ENCODE peak calls at places on chromosome 20, in six cellular contexts. N is A549, A is gastrocnemius medialis, E is Peyer's patch, R is IMR-90, H is breast epithelium. T is an unnamed sample.

GRCh38 chr20:58630063-58630462 is 21.0 kb upstream of the STX16 start:
- DNase-seq in N (peak), A (no peak), E (no peak), R (peak), H (no peak), T (no peak)

GRCh38 chr20:56554869-56555268 is 21.8 kb downstream of the FAM209B start:
- DNase-seq in N (peak), A (peak), E (no peak), R (peak), H (peak), T (no peak)

GRCh38 chr20:21103582-21104465 is 2.3 kb downstream of the LINC00237 start:
- DNase-seq in N (no peak), A (no peak), E (no peak), R (no peak), H (no peak), T (peak)

GRCh38 chr20:1757606-1758507 is 100.3 kb upstream of the SIRPG start:
- DNase-seq in N (no peak), A (no peak), E (no peak), R (no peak), H (no peak), T (no peak)

GRCh38 chr20:32004963-32005362 is 5.3 kb upstream of the CCM2L start:
- DNase-seq in N (no peak), A (no peak), E (no peak), R (peak), H (no peak), T (no peak)

GRCh38 chr20:15091417-15092017 is 754.1 kb upstream of the FLRT3 start:
- DNase-seq in N (no peak), A (no peak), E (no peak), R (no peak), H (no peak), T (no peak)

GRCh38 chr20:34074101-34074760 is 37.8 kb downstream of the EIF2S2 start:
- DNase-seq in N (no peak), A (no peak), E (no peak), R (peak), H (no peak), T (no peak)

GRCh38 chr20:21353236-21353635 is 44.1 kb downstream of the NKX2-4 start:
- DNase-seq in N (no peak), A (no peak), E (no peak), R (peak), H (no peak), T (no peak)

GRCh38 chr20:41027366-41027765 is 1.3 kb upstream of the TOP1 start:
- DNase-seq in N (no peak), A (no peak), E (no peak), R (no peak), H (no peak), T (no peak)

GRCh38 chr20:19081937-19082336 is 130.5 kb upstream of the SLC24A3 start:
- DNase-seq in N (no peak), A (no peak), E (no peak), R (no peak), H (no peak), T (no peak)

GRCh38 chr20:17568972-17569471 is 853 bp upstream of the DSTN start:
- DNase-seq in N (peak), A (peak), E (peak), R (peak), H (peak), T (peak)

GRCh38 chr20:34452281-34452982 is 63.8 kb upstream of the DYNLRB1 start:
- DNase-seq in N (no peak), A (no peak), E (no peak), R (peak), H (no peak), T (no peak)

GRCh38 chr20:22716824-22717351 is 132.5 kb upstream of the FOXA2 start:
- DNase-seq in N (peak), A (no peak), E (no peak), R (peak), H (peak), T (peak)

GRCh38 chr20:8855315-8855714 is 213.6 kb upstream of the PLCB4 start:
- DNase-seq in N (no peak), A (peak), E (no peak), R (peak), H (no peak), T (no peak)

GRCh38 chr20:53847843-53848185 is 222.6 kb downstream of the BCAS1 start:
- DNase-seq in N (no peak), A (no peak), E (no peak), R (no peak), H (no peak), T (no peak)

GRCh38 chr20:9408422-9409300 is 105.7 kb upstream of the LAMP5 start:
- DNase-seq in N (no peak), A (no peak), E (no peak), R (peak), H (no peak), T (no peak)

GRCh38 chr20:16392346-16392745 is 180.9 kb downstream of the KIF16B start:
- DNase-seq in N (no peak), A (no peak), E (no peak), R (no peak), H (no peak), T (peak)

GRCh38 chr20:48298851-48299484 is 513.7 kb upstream of the SULF2 start:
- DNase-seq in N (peak), A (no peak), E (no peak), R (peak), H (peak), T (no peak)

GRCh38 chr20:58511861-58512260 is 3.3 kb downstream of the APCDD1L start:
- DNase-seq in N (no peak), A (no peak), E (no peak), R (no peak), H (no peak), T (no peak)

GRCh38 chr20:58461104-58461503 is 54.1 kb downstream of the APCDD1L start:
- DNase-seq in N (no peak), A (no peak), E (no peak), R (no peak), H (no peak), T (no peak)

GRCh38 chr20:33721391-33722140 is 1.5 kb upstream of the PXMP4 start:
- DNase-seq in N (no peak), A (no peak), E (no peak), R (no peak), H (no peak), T (no peak)

GRCh38 chr20:61002090-61002489 is 250.0 kb upstream of the CDH4 start:
- DNase-seq in N (no peak), A (no peak), E (no peak), R (no peak), H (no peak), T (no peak)

GRCh38 chr20:58109126-58109880 is 119.2 kb downstream of the ANKRD60 start:
- DNase-seq in N (no peak), A (no peak), E (no peak), R (peak), H (no peak), T (peak)

GRCh38 chr20:17602493-17602892 is 32.6 kb downstream of the DSTN start:
- DNase-seq in N (no peak), A (no peak), E (no peak), R (no peak), H (no peak), T (no peak)

GRCh38 chr20:62768815-62769287 is 27.4 kb upstream of the MRGBP start:
- DNase-seq in N (no peak), A (no peak), E (no peak), R (peak), H (no peak), T (no peak)

GRCh38 chr20:60206259-60206658 is 248.0 kb downstream of the CDH26 start:
- DNase-seq in N (peak), A (no peak), E (no peak), R (peak), H (no peak), T (peak)

GRCh38 chr20:20360464-20360863 is 7.4 kb upstream of the INSM1 start:
- DNase-seq in N (peak), A (no peak), E (no peak), R (peak), H (no peak), T (no peak)

GRCh38 chr20:42678895-42679294 is 510.8 kb downstream of the PTPRT start:
- DNase-seq in N (no peak), A (no peak), E (no peak), R (no peak), H (no peak), T (no peak)

GRCh38 chr20:59811681-59812171 is 121.7 kb downstream of the SYCP2 start:
- DNase-seq in N (no peak), A (no peak), E (peak), R (no peak), H (no peak), T (peak)

GRCh38 chr20:54345301-54345724 is 130.1 kb upstream of the DOK5 start:
- DNase-seq in N (peak), A (no peak), E (no peak), R (peak), H (no peak), T (no peak)

GRCh38 chr20:36574278-36575065 is 1.1 kb downstream of the TGIF2 start:
- DNase-seq in N (peak), A (no peak), E (peak), R (peak), H (peak), T (no peak)

GRCh38 chr20:61758556-61759200 is 307.0 kb downstream of the TAF4 start:
- DNase-seq in N (no peak), A (no peak), E (peak), R (no peak), H (no peak), T (no peak)

GRCh38 chr20:25623225-25623735 is 534 bp downstream of the NANP start:
- DNase-seq in N (peak), A (peak), E (no peak), R (peak), H (no peak), T (no peak)

GRCh38 chr20:25622450-25623224 is 1.2 kb downstream of the NANP start:
- DNase-seq in N (no peak), A (no peak), E (no peak), R (peak), H (no peak), T (no peak)

GRCh38 chr20:25623736-25624499 is at the start of gene NANP:
- DNase-seq in N (peak), A (peak), E (peak), R (peak), H (peak), T (peak)

GRCh38 chr20:25624500-25624939 is 706 bp upstream of the NANP start:
- DNase-seq in N (peak), A (no peak), E (no peak), R (no peak), H (peak), T (no peak)

GRCh38 chr20:25622049-25622448 is 1.8 kb downstream of the NANP start:
- DNase-seq in N (no peak), A (no peak), E (no peak), R (peak), H (no peak), T (no peak)
- TF ChIP-seq POLR2A in N (no peak), A (no peak), E (no peak), R (no peak), H (no peak), T (no peak)

DNA sequence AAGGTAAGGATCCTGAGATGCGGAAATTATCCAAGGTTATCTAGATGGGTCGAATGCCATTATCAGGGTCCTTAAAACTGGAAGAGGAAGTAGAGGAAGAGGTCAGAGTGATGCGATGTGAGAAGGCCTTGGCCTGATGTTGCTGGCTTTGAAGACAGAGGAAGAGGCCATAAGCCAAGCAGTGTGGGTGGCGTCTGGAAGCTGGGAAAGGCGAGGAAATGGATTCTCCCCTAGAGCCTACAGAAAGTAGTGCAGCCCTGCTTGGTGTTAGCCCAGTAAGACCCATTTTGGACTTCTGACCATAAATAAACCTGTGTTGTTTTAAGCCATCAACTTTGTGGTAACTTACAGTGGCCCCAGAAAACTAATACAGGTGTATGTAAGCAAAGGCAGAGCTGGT is 2.0 kb downstream of the SRXN1 start:
- DNase-seq in N (no peak), A (no peak), E (no peak), R (no peak), H (no peak), T (no peak)
- TF ChIP-seq CTCF in N (no peak), A (no peak), E (no peak), R (no peak), H (no peak), T (peak)

GRCh38 chr20:297925-298754 is 770 bp downstream of the ZCCHC3 start:
- DNase-seq in N (peak), A (peak), E (peak), R (peak), H (peak), T (no peak)
- TF ChIP-seq POLR2A in N (peak), A (no peak), E (peak), R (no peak), H (no peak), T (no peak)

DNA sequence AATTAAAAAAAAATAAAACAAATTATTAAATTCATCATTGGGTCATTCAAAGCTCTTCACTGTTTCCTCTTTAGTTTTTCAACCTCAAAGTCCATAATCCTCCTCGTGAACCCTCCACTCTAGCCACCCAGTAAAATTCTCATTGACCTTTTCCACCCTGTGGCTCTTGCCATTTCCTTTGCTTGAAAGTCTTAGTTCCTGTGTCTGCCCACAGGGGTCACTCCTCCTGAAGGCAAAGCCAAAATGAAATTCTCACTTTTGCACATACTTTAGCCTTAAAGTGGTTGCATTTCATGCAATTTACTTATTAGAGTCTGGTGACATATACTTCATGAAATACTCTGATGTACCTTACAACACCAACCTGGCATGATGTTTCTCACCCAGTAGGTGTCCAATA is 263.7 kb downstream of the BMP2 start:
- DNase-seq in N (peak), A (no peak), E (no peak), R (no peak), H (no peak), T (no peak)
- TF ChIP-seq CTCF in N (no peak), A (no peak), E (peak), R (no peak), H (no peak), T (peak)

GRCh38 chr20:371755-372542 is 8.6 kb upstream of the TRIB3 start:
- DNase-seq in N (peak), A (peak), E (no peak), R (peak), H (peak), T (no peak)
- TF ChIP-seq POLR2A in N (no peak), A (no peak), E (no peak), R (no peak), H (no peak), T (no peak)

DNA sequence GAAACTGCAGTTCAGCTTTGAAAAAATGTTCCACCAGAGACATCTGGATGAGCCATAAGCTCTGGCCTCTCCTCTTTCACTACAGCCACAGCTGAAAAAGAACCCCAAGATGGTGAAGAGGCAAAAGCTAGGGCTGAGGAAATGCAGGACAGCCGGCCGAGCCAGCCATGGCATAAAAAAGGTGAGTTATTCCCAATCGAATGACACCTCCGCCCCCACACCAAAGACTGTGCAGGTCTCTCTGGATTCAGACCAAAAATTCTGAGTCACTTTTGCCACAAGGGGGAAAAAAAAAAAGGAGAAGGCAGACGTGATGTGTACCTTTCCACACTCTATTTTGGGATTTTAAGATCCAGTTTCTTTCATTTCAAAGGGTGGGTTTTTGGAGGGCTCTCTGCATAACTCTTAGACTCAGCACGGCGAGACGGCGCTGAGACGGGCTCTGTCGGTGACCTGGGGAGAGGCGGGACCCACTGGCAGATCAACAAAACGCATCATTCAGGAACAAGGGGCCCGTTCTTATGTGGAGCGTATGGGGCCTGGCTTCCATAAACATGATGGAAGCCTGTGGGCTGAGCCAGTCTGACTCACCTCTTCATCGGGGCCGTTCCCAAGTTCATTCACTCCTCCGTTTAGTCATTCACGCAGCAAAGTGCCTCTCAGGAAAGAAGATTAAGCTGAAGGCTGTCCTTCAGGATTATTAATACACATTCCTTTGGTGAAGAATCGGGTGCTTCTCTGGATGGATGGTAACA is 54.8 kb downstream of the NFATC2 start:
- DNase-seq in N (peak), A (no peak), E (no peak), R (peak), H (peak), T (no peak)
- TF ChIP-seq CTCF in N (no peak), A (no peak), E (no peak), R (no peak), H (peak), T (no peak)

GRCh38 chr20:44993343-44993742 is 27.0 kb downstream of the STK4 start:
- DNase-seq in N (no peak), A (no peak), E (no peak), R (peak), H (no peak), T (no peak)
- TF ChIP-seq POLR2A in N (no peak), A (no peak), E (no peak), R (no peak), H (no peak), T (no peak)